ENCODE peak calls at places on chromosomes 6 and 20, in eight cellular contexts. One of them, this sample, is unnamed.

GRCh38 chr6:16717275-16717942 is 43.9 kb downstream of the ATXN1 start:
- DNase-seq in GM12864: no peak
- DNase-seq in T-helper 1 cell: no peak
- DNase-seq in Panc1: no peak
- DNase-seq in breast epithelium: no peak
- DNase-seq in activated CD4-positive, alpha-beta T cell treated with anti-CD3 and anti-CD28 coated beads for 24 hours: no peak
- DNase-seq in GM04504: no peak
- DNase-seq in NCI-H1105 treated with DMSO at 0.1 percent for 48 hours: no peak
- DNase-seq in this sample: no peak

GRCh38 chr6:107491059-107491609 is 1.2 kb downstream of the SOBP start:
- DNase-seq in GM12864: no peak
- DNase-seq in T-helper 1 cell: no peak
- DNase-seq in Panc1: no peak
- DNase-seq in breast epithelium: no peak
- DNase-seq in activated CD4-positive, alpha-beta T cell treated with anti-CD3 and anti-CD28 coated beads for 24 hours: no peak
- DNase-seq in GM04504: no peak
- DNase-seq in NCI-H1105 treated with DMSO at 0.1 percent for 48 hours: peak
- DNase-seq in this sample: no peak

GRCh38 chr6:7468382-7469081 is 72.9 kb upstream of the DSP start:
- DNase-seq in GM12864: no peak
- DNase-seq in T-helper 1 cell: no peak
- DNase-seq in Panc1: no peak
- DNase-seq in breast epithelium: no peak
- DNase-seq in activated CD4-positive, alpha-beta T cell treated with anti-CD3 and anti-CD28 coated beads for 24 hours: peak
- DNase-seq in GM04504: no peak
- DNase-seq in NCI-H1105 treated with DMSO at 0.1 percent for 48 hours: peak
- DNase-seq in this sample: peak

GRCh38 chr20:63369724-63370622 is 8.8 kb upstream of the CHRNA4 start:
- DNase-seq in GM12864: no peak
- DNase-seq in T-helper 1 cell: no peak
- DNase-seq in Panc1: no peak
- DNase-seq in breast epithelium: no peak
- DNase-seq in activated CD4-positive, alpha-beta T cell treated with anti-CD3 and anti-CD28 coated beads for 24 hours: no peak
- DNase-seq in GM04504: no peak
- DNase-seq in NCI-H1105 treated with DMSO at 0.1 percent for 48 hours: no peak
- DNase-seq in this sample: no peak

GRCh38 chr20:39269493-39270217 is 307.5 kb downstream of the DHX35 start:
- DNase-seq in GM12864: no peak
- DNase-seq in T-helper 1 cell: no peak
- DNase-seq in Panc1: no peak
- DNase-seq in breast epithelium: no peak
- DNase-seq in activated CD4-positive, alpha-beta T cell treated with anti-CD3 and anti-CD28 coated beads for 24 hours: no peak
- DNase-seq in GM04504: no peak
- DNase-seq in NCI-H1105 treated with DMSO at 0.1 percent for 48 hours: no peak
- DNase-seq in this sample: no peak

GRCh38 chr6:167210375-167211295 is 52.9 kb upstream of the GPR31 start:
- DNase-seq in GM12864: no peak
- DNase-seq in T-helper 1 cell: no peak
- DNase-seq in Panc1: no peak
- DNase-seq in breast epithelium: no peak
- DNase-seq in activated CD4-positive, alpha-beta T cell treated with anti-CD3 and anti-CD28 coated beads for 24 hours: no peak
- DNase-seq in GM04504: no peak
- DNase-seq in NCI-H1105 treated with DMSO at 0.1 percent for 48 hours: no peak
- DNase-seq in this sample: no peak

GRCh38 chr6:13859871-13860555 is 45.7 kb upstream of the MCUR1 start:
- DNase-seq in GM12864: no peak
- DNase-seq in T-helper 1 cell: no peak
- DNase-seq in Panc1: no peak
- DNase-seq in breast epithelium: no peak
- DNase-seq in activated CD4-positive, alpha-beta T cell treated with anti-CD3 and anti-CD28 coated beads for 24 hours: no peak
- DNase-seq in GM04504: no peak
- DNase-seq in NCI-H1105 treated with DMSO at 0.1 percent for 48 hours: no peak
- DNase-seq in this sample: no peak

GRCh38 chr6:12572884-12573824 is 143.4 kb upstream of the PHACTR1 start:
- DNase-seq in GM12864: no peak
- DNase-seq in T-helper 1 cell: no peak
- DNase-seq in Panc1: no peak
- DNase-seq in breast epithelium: no peak
- DNase-seq in activated CD4-positive, alpha-beta T cell treated with anti-CD3 and anti-CD28 coated beads for 24 hours: no peak
- DNase-seq in GM04504: peak
- DNase-seq in NCI-H1105 treated with DMSO at 0.1 percent for 48 hours: no peak
- DNase-seq in this sample: no peak

GRCh38 chr20:23446505-23446904 is 6.2 kb downstream of the CST11 start:
- DNase-seq in GM12864: no peak
- DNase-seq in T-helper 1 cell: no peak
- DNase-seq in Panc1: no peak
- DNase-seq in breast epithelium: no peak
- DNase-seq in activated CD4-positive, alpha-beta T cell treated with anti-CD3 and anti-CD28 coated beads for 24 hours: no peak
- DNase-seq in GM04504: no peak
- DNase-seq in NCI-H1105 treated with DMSO at 0.1 percent for 48 hours: peak
- DNase-seq in this sample: no peak

GRCh38 chr6:166417285-166417691 is 34.5 kb upstream of the MPC1 start:
- DNase-seq in GM12864: no peak
- DNase-seq in T-helper 1 cell: peak
- DNase-seq in Panc1: no peak
- DNase-seq in breast epithelium: no peak
- DNase-seq in activated CD4-positive, alpha-beta T cell treated with anti-CD3 and anti-CD28 coated beads for 24 hours: peak
- DNase-seq in GM04504: no peak
- DNase-seq in NCI-H1105 treated with DMSO at 0.1 percent for 48 hours: no peak
- DNase-seq in this sample: no peak

GRCh38 chr6:165634486-165634885 is 28.6 kb downstream of the PDE10A start:
- DNase-seq in GM12864: no peak
- DNase-seq in T-helper 1 cell: no peak
- DNase-seq in Panc1: no peak
- DNase-seq in breast epithelium: no peak
- DNase-seq in activated CD4-positive, alpha-beta T cell treated with anti-CD3 and anti-CD28 coated beads for 24 hours: no peak
- DNase-seq in GM04504: no peak
- DNase-seq in NCI-H1105 treated with DMSO at 0.1 percent for 48 hours: no peak
- DNase-seq in this sample: no peak

GRCh38 chr20:49281059-49281912 is 3.4 kb upstream of the ZNFX1 start:
- DNase-seq in GM12864: no peak
- DNase-seq in T-helper 1 cell: no peak
- DNase-seq in Panc1: no peak
- DNase-seq in breast epithelium: no peak
- DNase-seq in activated CD4-positive, alpha-beta T cell treated with anti-CD3 and anti-CD28 coated beads for 24 hours: no peak
- DNase-seq in GM04504: no peak
- DNase-seq in NCI-H1105 treated with DMSO at 0.1 percent for 48 hours: no peak
- DNase-seq in this sample: no peak

GRCh38 chr6:2978923-2979322 is 7.6 kb upstream of the SERPINB6 start:
- DNase-seq in GM12864: no peak
- DNase-seq in T-helper 1 cell: no peak
- DNase-seq in Panc1: no peak
- DNase-seq in breast epithelium: no peak
- DNase-seq in activated CD4-positive, alpha-beta T cell treated with anti-CD3 and anti-CD28 coated beads for 24 hours: no peak
- DNase-seq in GM04504: no peak
- DNase-seq in NCI-H1105 treated with DMSO at 0.1 percent for 48 hours: no peak
- DNase-seq in this sample: no peak

GRCh38 chr6:36075656-36076055 is 48.0 kb downstream of the MAPK14 start:
- DNase-seq in GM12864: no peak
- DNase-seq in T-helper 1 cell: no peak
- DNase-seq in Panc1: no peak
- DNase-seq in breast epithelium: no peak
- DNase-seq in activated CD4-positive, alpha-beta T cell treated with anti-CD3 and anti-CD28 coated beads for 24 hours: no peak
- DNase-seq in GM04504: no peak
- DNase-seq in NCI-H1105 treated with DMSO at 0.1 percent for 48 hours: no peak
- DNase-seq in this sample: no peak

GRCh38 chr6:152096863-152097496 is 289.5 kb downstream of the ESR1 start:
- DNase-seq in GM12864: no peak
- DNase-seq in T-helper 1 cell: no peak
- DNase-seq in Panc1: no peak
- DNase-seq in breast epithelium: no peak
- DNase-seq in activated CD4-positive, alpha-beta T cell treated with anti-CD3 and anti-CD28 coated beads for 24 hours: no peak
- DNase-seq in GM04504: peak
- DNase-seq in NCI-H1105 treated with DMSO at 0.1 percent for 48 hours: no peak
- DNase-seq in this sample: peak

GRCh38 chr6:162710936-162711335 is 16.6 kb downstream of the PRKN start:
- DNase-seq in GM12864: no peak
- DNase-seq in T-helper 1 cell: no peak
- DNase-seq in Panc1: no peak
- DNase-seq in breast epithelium: no peak
- DNase-seq in activated CD4-positive, alpha-beta T cell treated with anti-CD3 and anti-CD28 coated beads for 24 hours: no peak
- DNase-seq in GM04504: no peak
- DNase-seq in NCI-H1105 treated with DMSO at 0.1 percent for 48 hours: no peak
- DNase-seq in this sample: no peak

GRCh38 chr6:146357578-146358340 is 185.9 kb upstream of the RAB32 start:
- DNase-seq in GM12864: peak
- DNase-seq in T-helper 1 cell: no peak
- DNase-seq in Panc1: peak
- DNase-seq in breast epithelium: no peak
- DNase-seq in activated CD4-positive, alpha-beta T cell treated with anti-CD3 and anti-CD28 coated beads for 24 hours: no peak
- DNase-seq in GM04504: peak
- DNase-seq in NCI-H1105 treated with DMSO at 0.1 percent for 48 hours: no peak
- DNase-seq in this sample: peak

GRCh38 chr6:166619912-166620311 is 7.1 kb downstream of the RPS6KA2 start:
- DNase-seq in GM12864: no peak
- DNase-seq in T-helper 1 cell: no peak
- DNase-seq in Panc1: no peak
- DNase-seq in breast epithelium: no peak
- DNase-seq in activated CD4-positive, alpha-beta T cell treated with anti-CD3 and anti-CD28 coated beads for 24 hours: no peak
- DNase-seq in GM04504: peak
- DNase-seq in NCI-H1105 treated with DMSO at 0.1 percent for 48 hours: no peak
- DNase-seq in this sample: peak

GRCh38 chr20:45318386-45318939 is 10.4 kb upstream of the MATN4 start:
- DNase-seq in GM12864: no peak
- DNase-seq in T-helper 1 cell: no peak
- DNase-seq in Panc1: no peak
- DNase-seq in breast epithelium: no peak
- DNase-seq in activated CD4-positive, alpha-beta T cell treated with anti-CD3 and anti-CD28 coated beads for 24 hours: no peak
- DNase-seq in GM04504: no peak
- DNase-seq in NCI-H1105 treated with DMSO at 0.1 percent for 48 hours: no peak
- DNase-seq in this sample: no peak

GRCh38 chr20:2314759-2315439 is 19.1 kb downstream of the TGM3 start:
- DNase-seq in GM12864: no peak
- DNase-seq in T-helper 1 cell: no peak
- DNase-seq in Panc1: no peak
- DNase-seq in breast epithelium: no peak
- DNase-seq in activated CD4-positive, alpha-beta T cell treated with anti-CD3 and anti-CD28 coated beads for 24 hours: no peak
- DNase-seq in GM04504: peak
- DNase-seq in NCI-H1105 treated with DMSO at 0.1 percent for 48 hours: no peak
- DNase-seq in this sample: peak

GRCh38 chr20:56624786-56625681 is 4.1 kb upstream of the TFAP2C start:
- DNase-seq in GM12864: no peak
- DNase-seq in T-helper 1 cell: no peak
- DNase-seq in Panc1: no peak
- DNase-seq in breast epithelium: no peak
- DNase-seq in activated CD4-positive, alpha-beta T cell treated with anti-CD3 and anti-CD28 coated beads for 24 hours: no peak
- DNase-seq in GM04504: no peak
- DNase-seq in NCI-H1105 treated with DMSO at 0.1 percent for 48 hours: no peak
- DNase-seq in this sample: no peak

GRCh38 chr6:105179244-105180065 is at the start of gene POPDC3:
- DNase-seq in GM12864: no peak
- DNase-seq in T-helper 1 cell: no peak
- DNase-seq in Panc1: no peak
- DNase-seq in breast epithelium: no peak
- DNase-seq in activated CD4-positive, alpha-beta T cell treated with anti-CD3 and anti-CD28 coated beads for 24 hours: no peak
- DNase-seq in GM04504: no peak
- DNase-seq in NCI-H1105 treated with DMSO at 0.1 percent for 48 hours: no peak
- DNase-seq in this sample: no peak

This sample was measured in AG09309.